ENCODE peak calls at places on chromosomes 11 and 22, in nine cellular contexts. One of them, this sample, is unnamed. For H3K4me1, the result is how much of the 10 kb centered on the place peaks cover.

GRCh38 chr22:46356496-46357185 is 21.1 kb downstream of the TRMU start:
- DNase-seq in right lobe of liver: no peak
- DNase-seq in neuronal stem cell: no peak
- DNase-seq in pancreas: no peak
- DNase-seq in DND-41: no peak
- DNase-seq in sigmoid colon: no peak
- DNase-seq in cardiac muscle cell: no peak
- DNase-seq in colonic mucosa: no peak
- DNase-seq in heart left ventricle: peak
- DNase-seq in this sample: no peak

GRCh38 chr11:68106165-68106940 is 14.8 kb downstream of the CHKA start:
- DNase-seq in cardiac muscle cell: peak
- DNase-seq in neuronal stem cell: no peak
- DNase-seq in right lobe of liver: no peak
- DNase-seq in DND-41: no peak
- DNase-seq in colonic mucosa: peak
- DNase-seq in sigmoid colon: peak
- DNase-seq in pancreas: peak
- DNase-seq in heart left ventricle: no peak
- DNase-seq in this sample: no peak

GRCh38 chr11:831951-832528 is 712 bp upstream of the CD151 start:
- DNase-seq in heart left ventricle: peak
- DNase-seq in colonic mucosa: no peak
- DNase-seq in pancreas: peak
- DNase-seq in neuronal stem cell: no peak
- DNase-seq in cardiac muscle cell: no peak
- DNase-seq in right lobe of liver: no peak
- DNase-seq in DND-41: no peak
- DNase-seq in sigmoid colon: no peak
- DNase-seq in this sample: no peak

GRCh38 chr11:103109818-103110388 is 677 bp downstream of the DYNC2H1 start:
- DNase-seq in DND-41: no peak
- DNase-seq in sigmoid colon: no peak
- DNase-seq in colonic mucosa: peak
- DNase-seq in pancreas: no peak
- DNase-seq in neuronal stem cell: no peak
- DNase-seq in heart left ventricle: no peak
- DNase-seq in cardiac muscle cell: peak
- DNase-seq in right lobe of liver: no peak
- DNase-seq in this sample: no peak

GRCh38 chr11:115083129-115083823 is 404.9 kb downstream of the NXPE2 start:
- DNase-seq in colonic mucosa: no peak
- DNase-seq in pancreas: no peak
- DNase-seq in cardiac muscle cell: no peak
- DNase-seq in DND-41: no peak
- DNase-seq in heart left ventricle: no peak
- DNase-seq in neuronal stem cell: no peak
- DNase-seq in right lobe of liver: no peak
- DNase-seq in sigmoid colon: no peak
- DNase-seq in this sample: no peak

GRCh38 chr11:78574386-78575381 is at the start of gene NARS2:
- DNase-seq in pancreas: peak
- DNase-seq in right lobe of liver: peak
- DNase-seq in cardiac muscle cell: peak
- DNase-seq in DND-41: peak
- DNase-seq in sigmoid colon: peak
- DNase-seq in neuronal stem cell: peak
- DNase-seq in heart left ventricle: peak
- DNase-seq in colonic mucosa: peak
- DNase-seq in this sample: peak

GRCh38 chr11:120273432-120273831 is 33.5 kb downstream of the POU2F3 start:
- DNase-seq in heart left ventricle: no peak
- DNase-seq in colonic mucosa: no peak
- DNase-seq in DND-41: no peak
- DNase-seq in pancreas: no peak
- DNase-seq in sigmoid colon: no peak
- DNase-seq in neuronal stem cell: no peak
- DNase-seq in cardiac muscle cell: peak
- DNase-seq in right lobe of liver: no peak
- DNase-seq in this sample: no peak

GRCh38 chr22:50053861-50054260 is 4.2 kb downstream of the TTLL8 start:
- DNase-seq in colonic mucosa: no peak
- DNase-seq in right lobe of liver: peak
- DNase-seq in pancreas: no peak
- DNase-seq in DND-41: no peak
- DNase-seq in sigmoid colon: no peak
- DNase-seq in heart left ventricle: no peak
- DNase-seq in cardiac muscle cell: no peak
- DNase-seq in neuronal stem cell: no peak
- DNase-seq in this sample: no peak

GRCh38 chr11:6628526-6628925 is 9.3 kb upstream of the TPP1 start:
- DNase-seq in heart left ventricle: no peak
- DNase-seq in DND-41: no peak
- DNase-seq in colonic mucosa: no peak
- DNase-seq in sigmoid colon: no peak
- DNase-seq in right lobe of liver: no peak
- DNase-seq in neuronal stem cell: no peak
- DNase-seq in cardiac muscle cell: no peak
- DNase-seq in pancreas: no peak
- DNase-seq in this sample: no peak

GRCh38 chr11:9527481-9528140 is 45.9 kb upstream of the WEE1 start:
- DNase-seq in DND-41: no peak
- DNase-seq in neuronal stem cell: no peak
- DNase-seq in heart left ventricle: no peak
- DNase-seq in colonic mucosa: peak
- DNase-seq in cardiac muscle cell: peak
- DNase-seq in sigmoid colon: peak
- DNase-seq in right lobe of liver: no peak
- DNase-seq in pancreas: no peak
- DNase-seq in this sample: no peak

GRCh38 chr11:61828379-61828628 is 204 bp downstream of the FADS2 start:
- DNase-seq in heart left ventricle: no peak
- DNase-seq in cardiac muscle cell: no peak
- DNase-seq in right lobe of liver: no peak
- DNase-seq in colonic mucosa: no peak
- DNase-seq in neuronal stem cell: no peak
- DNase-seq in sigmoid colon: no peak
- DNase-seq in pancreas: no peak
- DNase-seq in DND-41: no peak
- DNase-seq in this sample: no peak

GRCh38 chr11:61827573-61828378 is at the start of gene FADS2:
- DNase-seq in heart left ventricle: peak
- DNase-seq in pancreas: peak
- DNase-seq in cardiac muscle cell: peak
- DNase-seq in right lobe of liver: peak
- DNase-seq in neuronal stem cell: peak
- DNase-seq in sigmoid colon: peak
- DNase-seq in DND-41: peak
- DNase-seq in colonic mucosa: peak
- DNase-seq in this sample: peak

GRCh38 chr11:61830318-61831105 is 2.4 kb downstream of the FADS2 start:
- DNase-seq in neuronal stem cell: no peak
- DNase-seq in cardiac muscle cell: peak
- DNase-seq in right lobe of liver: no peak
- DNase-seq in colonic mucosa: no peak
- DNase-seq in heart left ventricle: no peak
- DNase-seq in sigmoid colon: no peak
- DNase-seq in DND-41: no peak
- DNase-seq in pancreas: no peak
- DNase-seq in this sample: no peak

GRCh38 chr11:61829806-61830205 is 1.7 kb downstream of the FADS2 start:
- DNase-seq in sigmoid colon: no peak
- DNase-seq in colonic mucosa: no peak
- DNase-seq in heart left ventricle: no peak
- DNase-seq in neuronal stem cell: no peak
- DNase-seq in DND-41: no peak
- DNase-seq in right lobe of liver: no peak
- DNase-seq in pancreas: no peak
- DNase-seq in cardiac muscle cell: no peak
- DNase-seq in this sample: no peak

DNA sequence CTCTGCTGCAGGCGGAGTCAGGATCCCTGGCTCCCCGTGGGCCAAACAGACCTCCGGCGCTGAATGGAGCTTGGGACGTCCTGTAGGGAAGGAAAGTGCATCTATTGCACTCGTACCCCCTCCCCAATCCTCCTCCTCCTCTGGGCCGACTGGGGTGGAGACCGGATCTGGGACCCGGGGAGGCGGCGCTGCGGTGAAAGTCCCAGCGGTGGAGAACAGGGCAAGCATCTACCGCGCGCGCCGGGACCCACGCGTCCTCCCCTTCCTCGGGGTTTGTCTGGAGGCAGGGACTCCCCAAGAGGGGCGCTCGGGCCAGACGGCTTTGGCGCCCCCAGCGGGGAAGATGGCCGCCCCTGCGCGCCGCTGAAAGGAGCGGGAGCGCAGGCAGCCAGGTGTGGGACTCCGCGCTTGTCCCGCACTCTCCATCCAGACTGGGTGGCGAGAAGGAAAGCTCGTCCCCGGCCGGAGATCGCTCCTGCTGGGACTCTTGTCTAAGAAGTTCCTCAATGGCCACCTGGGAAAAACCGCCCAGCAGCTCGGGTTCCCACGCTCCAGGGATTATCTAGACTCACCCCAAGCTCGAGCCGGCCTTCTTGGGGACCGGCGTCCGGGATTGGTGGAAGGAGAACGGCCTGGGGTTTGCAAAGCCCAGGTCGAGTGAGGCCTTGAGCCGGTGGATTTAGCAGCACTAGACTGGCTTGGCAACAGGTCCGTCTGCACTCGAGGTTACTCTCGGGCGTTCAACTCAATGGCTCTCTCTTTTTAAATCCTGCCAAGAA is 718 bp downstream of the FADS2 start:
- DNase-seq in sigmoid colon: peak
- DNase-seq in heart left ventricle: peak
- DNase-seq in DND-41: peak
- DNase-seq in right lobe of liver: no peak
- DNase-seq in neuronal stem cell: peak
- DNase-seq in cardiac muscle cell: peak
- DNase-seq in colonic mucosa: peak
- DNase-seq in pancreas: peak
- DNase-seq in this sample: no peak
- H3K4me1 ChIP-seq in sigmoid colon: under half
- H3K4me1 ChIP-seq in heart left ventricle: half or more
- H3K4me1 ChIP-seq in DND-41: half or more
- H3K4me1 ChIP-seq in right lobe of liver: under half
- H3K4me1 ChIP-seq in neuronal stem cell: half or more
- H3K4me1 ChIP-seq in cardiac muscle cell: under half
- H3K4me1 ChIP-seq in colonic mucosa: under half
- H3K4me1 ChIP-seq in pancreas: under half
- H3K4me1 ChIP-seq in this sample: under half

GRCh38 chr22:35972559-35972958 is 56.1 kb downstream of the RBFOX2 start:
- DNase-seq in heart left ventricle: no peak
- DNase-seq in neuronal stem cell: no peak
- DNase-seq in pancreas: no peak
- DNase-seq in right lobe of liver: no peak
- DNase-seq in DND-41: no peak
- DNase-seq in cardiac muscle cell: no peak
- DNase-seq in colonic mucosa: no peak
- DNase-seq in sigmoid colon: no peak
- DNase-seq in this sample: no peak
- H3K4me1 ChIP-seq in heart left ventricle: half or more
- H3K4me1 ChIP-seq in neuronal stem cell: under half
- H3K4me1 ChIP-seq in pancreas: under half
- H3K4me1 ChIP-seq in right lobe of liver: under half
- H3K4me1 ChIP-seq in DND-41: under half
- H3K4me1 ChIP-seq in cardiac muscle cell: half or more
- H3K4me1 ChIP-seq in colonic mucosa: under half
- H3K4me1 ChIP-seq in sigmoid colon: half or more
- H3K4me1 ChIP-seq in this sample: under half

GRCh38 chr22:31275018-31275417 is 17.3 kb downstream of the PIK3IP1 start:
- DNase-seq in colonic mucosa: peak
- DNase-seq in sigmoid colon: peak
- DNase-seq in cardiac muscle cell: no peak
- DNase-seq in DND-41: no peak
- DNase-seq in neuronal stem cell: no peak
- DNase-seq in right lobe of liver: no peak
- DNase-seq in heart left ventricle: no peak
- DNase-seq in pancreas: no peak
- DNase-seq in this sample: no peak

GRCh38 chr22:31274017-31274416 is 18.3 kb downstream of the PIK3IP1 start:
- DNase-seq in cardiac muscle cell: no peak
- DNase-seq in right lobe of liver: no peak
- DNase-seq in pancreas: no peak
- DNase-seq in neuronal stem cell: no peak
- DNase-seq in sigmoid colon: peak
- DNase-seq in heart left ventricle: no peak
- DNase-seq in DND-41: no peak
- DNase-seq in colonic mucosa: no peak
- DNase-seq in this sample: no peak

GRCh38 chr22:31276426-31277167 is 15.7 kb downstream of the PIK3IP1 start:
- DNase-seq in cardiac muscle cell: no peak
- DNase-seq in heart left ventricle: no peak
- DNase-seq in colonic mucosa: no peak
- DNase-seq in DND-41: no peak
- DNase-seq in right lobe of liver: no peak
- DNase-seq in sigmoid colon: peak
- DNase-seq in pancreas: no peak
- DNase-seq in neuronal stem cell: no peak
- DNase-seq in this sample: no peak

GRCh38 chr22:31277741-31278642 is 14.3 kb downstream of the PIK3IP1 start:
- DNase-seq in sigmoid colon: peak
- DNase-seq in colonic mucosa: no peak
- DNase-seq in DND-41: no peak
- DNase-seq in heart left ventricle: no peak
- DNase-seq in pancreas: no peak
- DNase-seq in neuronal stem cell: no peak
- DNase-seq in right lobe of liver: no peak
- DNase-seq in cardiac muscle cell: no peak
- DNase-seq in this sample: peak

GRCh38 chr22:31275576-31275975 is 16.7 kb downstream of the PIK3IP1 start:
- DNase-seq in heart left ventricle: no peak
- DNase-seq in pancreas: no peak
- DNase-seq in colonic mucosa: no peak
- DNase-seq in cardiac muscle cell: no peak
- DNase-seq in DND-41: no peak
- DNase-seq in right lobe of liver: no peak
- DNase-seq in neuronal stem cell: no peak
- DNase-seq in sigmoid colon: no peak
- DNase-seq in this sample: no peak
- H3K4me1 ChIP-seq in heart left ventricle: under half
- H3K4me1 ChIP-seq in pancreas: under half
- H3K4me1 ChIP-seq in colonic mucosa: under half
- H3K4me1 ChIP-seq in cardiac muscle cell: under half
- H3K4me1 ChIP-seq in DND-41: under half
- H3K4me1 ChIP-seq in right lobe of liver: under half
- H3K4me1 ChIP-seq in neuronal stem cell: under half
- H3K4me1 ChIP-seq in sigmoid colon: under half
- H3K4me1 ChIP-seq in this sample: half or more

DNA sequence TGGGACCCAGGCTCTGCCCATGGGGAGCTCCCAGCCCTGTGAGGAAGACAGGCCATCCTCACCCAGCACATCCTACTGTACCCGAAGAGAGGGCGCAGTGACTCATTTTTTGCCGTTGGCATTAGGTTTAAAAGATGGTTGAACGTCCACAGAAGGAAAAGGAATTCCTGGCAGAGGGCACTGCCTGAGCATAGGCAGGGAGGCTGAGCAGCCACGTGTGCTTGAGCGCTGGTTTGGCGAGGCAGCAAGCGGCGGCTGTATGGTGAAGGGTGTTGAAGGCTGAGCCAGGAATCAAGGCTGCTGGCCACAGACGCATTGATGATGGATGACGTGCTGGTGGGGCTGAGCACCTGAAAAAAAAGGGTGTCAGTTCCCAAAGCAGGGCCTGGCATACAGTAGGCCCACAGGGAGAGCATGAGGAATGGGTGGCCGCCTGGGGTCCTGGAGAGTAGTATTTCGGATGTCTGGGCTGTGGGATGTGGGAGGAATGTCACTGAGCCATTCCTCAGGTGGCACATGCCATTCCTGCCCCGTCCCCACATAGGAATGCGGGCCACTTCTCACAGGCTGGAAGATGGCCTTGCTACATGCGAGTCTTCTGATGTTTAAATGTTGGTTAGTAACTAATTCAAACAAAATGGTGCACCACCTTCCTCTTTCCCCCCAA is 112.5 kb downstream of the KIAA1671 start:
- DNase-seq in pancreas: no peak
- DNase-seq in heart left ventricle: no peak
- DNase-seq in neuronal stem cell: no peak
- DNase-seq in cardiac muscle cell: peak
- DNase-seq in DND-41: no peak
- DNase-seq in colonic mucosa: no peak
- DNase-seq in right lobe of liver: no peak
- DNase-seq in sigmoid colon: no peak
- DNase-seq in this sample: no peak
- H3K4me1 ChIP-seq in pancreas: under half
- H3K4me1 ChIP-seq in heart left ventricle: under half
- H3K4me1 ChIP-seq in neuronal stem cell: under half
- H3K4me1 ChIP-seq in cardiac muscle cell: under half
- H3K4me1 ChIP-seq in DND-41: half or more
- H3K4me1 ChIP-seq in colonic mucosa: under half
- H3K4me1 ChIP-seq in right lobe of liver: under half
- H3K4me1 ChIP-seq in sigmoid colon: under half
- H3K4me1 ChIP-seq in this sample: half or more